ENCODE peak calls at places on chromosomes 11 and 22, in nine cellular contexts. One of them, this sample, is unnamed. For H3K36me3, the result is how much of the 10 kb centered on the place peaks cover.

GRCh38 chr22:42621505-42622002 is 6.9 kb upstream of the POLDIP3 start:
- DNase-seq in bronchial epithelial cell: peak
- DNase-seq in IMR-90: peak
- DNase-seq in HCT116: peak
- DNase-seq in adrenal gland: peak
- DNase-seq in left ventricle myocardium inferior: peak
- DNase-seq in ascending aorta: no peak
- DNase-seq in CD8-positive, alpha-beta T cell: peak
- DNase-seq in tibial nerve: no peak
- DNase-seq in this sample: peak

GRCh38 chr11:75400110-75400865 is 970 bp downstream of the RPS3 start:
- DNase-seq in left ventricle myocardium inferior: no peak
- DNase-seq in tibial nerve: no peak
- DNase-seq in HCT116: no peak
- DNase-seq in ascending aorta: no peak
- DNase-seq in IMR-90: peak
- DNase-seq in CD8-positive, alpha-beta T cell: no peak
- DNase-seq in bronchial epithelial cell: peak
- DNase-seq in adrenal gland: no peak
- DNase-seq in this sample: no peak

GRCh38 chr11:41459602-41460405 is at the start of gene LRRC4C:
- DNase-seq in bronchial epithelial cell: no peak
- DNase-seq in tibial nerve: no peak
- DNase-seq in left ventricle myocardium inferior: no peak
- DNase-seq in HCT116: no peak
- DNase-seq in IMR-90: no peak
- DNase-seq in ascending aorta: no peak
- DNase-seq in CD8-positive, alpha-beta T cell: no peak
- DNase-seq in adrenal gland: peak
- DNase-seq in this sample: no peak

GRCh38 chr11:69748637-69749036 is 26.5 kb downstream of the FGF4 start:
- DNase-seq in left ventricle myocardium inferior: no peak
- DNase-seq in tibial nerve: no peak
- DNase-seq in IMR-90: no peak
- DNase-seq in HCT116: no peak
- DNase-seq in ascending aorta: no peak
- DNase-seq in adrenal gland: no peak
- DNase-seq in CD8-positive, alpha-beta T cell: no peak
- DNase-seq in bronchial epithelial cell: no peak
- DNase-seq in this sample: no peak

GRCh38 chr11:47534707-47535251 is 18.2 kb downstream of the CELF1 start:
- DNase-seq in HCT116: no peak
- DNase-seq in ascending aorta: no peak
- DNase-seq in left ventricle myocardium inferior: no peak
- DNase-seq in bronchial epithelial cell: no peak
- DNase-seq in IMR-90: no peak
- DNase-seq in CD8-positive, alpha-beta T cell: no peak
- DNase-seq in tibial nerve: no peak
- DNase-seq in adrenal gland: no peak
- DNase-seq in this sample: no peak

GRCh38 chr11:76181371-76181770 is 24.9 kb downstream of the WNT11 start:
- DNase-seq in CD8-positive, alpha-beta T cell: no peak
- DNase-seq in ascending aorta: no peak
- DNase-seq in HCT116: no peak
- DNase-seq in IMR-90: no peak
- DNase-seq in left ventricle myocardium inferior: no peak
- DNase-seq in adrenal gland: no peak
- DNase-seq in bronchial epithelial cell: no peak
- DNase-seq in tibial nerve: no peak
- DNase-seq in this sample: no peak

GRCh38 chr22:30931541-30932300 is 36.9 kb downstream of the MORC2 start:
- DNase-seq in tibial nerve: no peak
- DNase-seq in HCT116: no peak
- DNase-seq in adrenal gland: no peak
- DNase-seq in bronchial epithelial cell: no peak
- DNase-seq in IMR-90: no peak
- DNase-seq in left ventricle myocardium inferior: no peak
- DNase-seq in CD8-positive, alpha-beta T cell: no peak
- DNase-seq in ascending aorta: no peak
- DNase-seq in this sample: no peak

GRCh38 chr11:46865340-46865739 is 19.3 kb upstream of the CKAP5 start:
- DNase-seq in left ventricle myocardium inferior: no peak
- DNase-seq in IMR-90: peak
- DNase-seq in bronchial epithelial cell: peak
- DNase-seq in HCT116: no peak
- DNase-seq in CD8-positive, alpha-beta T cell: no peak
- DNase-seq in adrenal gland: peak
- DNase-seq in ascending aorta: no peak
- DNase-seq in tibial nerve: no peak
- DNase-seq in this sample: no peak

GRCh38 chr22:38298312-38299000 is 18.8 kb downstream of the CSNK1E start:
- DNase-seq in left ventricle myocardium inferior: no peak
- DNase-seq in ascending aorta: no peak
- DNase-seq in bronchial epithelial cell: peak
- DNase-seq in tibial nerve: no peak
- DNase-seq in CD8-positive, alpha-beta T cell: peak
- DNase-seq in adrenal gland: peak
- DNase-seq in IMR-90: peak
- DNase-seq in HCT116: peak
- DNase-seq in this sample: no peak

GRCh38 chr11:73980001-73980960 is 2.4 kb downstream of the UCP2 start:
- DNase-seq in left ventricle myocardium inferior: no peak
- DNase-seq in tibial nerve: no peak
- DNase-seq in adrenal gland: no peak
- DNase-seq in IMR-90: peak
- DNase-seq in bronchial epithelial cell: peak
- DNase-seq in CD8-positive, alpha-beta T cell: peak
- DNase-seq in HCT116: no peak
- DNase-seq in ascending aorta: peak
- DNase-seq in this sample: peak

GRCh38 chr11:56799691-56800090 is 51.2 kb upstream of the OR9G4 start:
- DNase-seq in IMR-90: no peak
- DNase-seq in HCT116: no peak
- DNase-seq in ascending aorta: no peak
- DNase-seq in tibial nerve: no peak
- DNase-seq in left ventricle myocardium inferior: no peak
- DNase-seq in bronchial epithelial cell: no peak
- DNase-seq in adrenal gland: no peak
- DNase-seq in CD8-positive, alpha-beta T cell: no peak
- DNase-seq in this sample: no peak

DNA sequence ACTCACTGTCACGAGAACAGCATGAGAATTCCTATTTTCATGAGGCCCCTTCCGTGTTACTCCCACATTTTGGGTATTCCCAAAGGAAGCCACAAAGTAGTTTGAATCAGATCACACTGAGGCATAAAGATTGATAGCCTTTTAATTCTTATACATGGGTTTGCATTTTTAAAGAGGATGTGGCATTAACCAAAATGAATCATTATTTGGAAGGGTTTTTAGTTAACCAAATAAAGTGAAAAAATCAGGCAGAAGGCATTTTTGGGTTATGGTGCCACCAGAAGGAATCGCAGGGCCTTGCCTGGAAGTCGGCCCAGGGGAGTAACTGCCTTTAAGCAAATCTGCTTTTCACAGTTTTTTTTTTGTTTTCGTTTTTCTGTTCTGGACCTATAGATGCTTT is 55.4 kb downstream of the HSD17B12 start:
- DNase-seq in tibial nerve: no peak
- DNase-seq in IMR-90: peak
- DNase-seq in HCT116: no peak
- DNase-seq in adrenal gland: no peak
- DNase-seq in CD8-positive, alpha-beta T cell: no peak
- DNase-seq in bronchial epithelial cell: peak
- DNase-seq in left ventricle myocardium inferior: no peak
- DNase-seq in ascending aorta: no peak
- DNase-seq in this sample: no peak
- H3K4me3 ChIP-seq in tibial nerve: no peak
- H3K4me3 ChIP-seq in IMR-90: no peak
- H3K4me3 ChIP-seq in HCT116: no peak
- H3K4me3 ChIP-seq in adrenal gland: no peak
- H3K4me3 ChIP-seq in CD8-positive, alpha-beta T cell: no peak
- H3K4me3 ChIP-seq in bronchial epithelial cell: no peak
- H3K4me3 ChIP-seq in left ventricle myocardium inferior: peak
- H3K4me3 ChIP-seq in ascending aorta: peak
- H3K4me3 ChIP-seq in this sample: no peak

GRCh38 chr22:17865183-17866055 is 91.2 kb upstream of the BID start:
- DNase-seq in tibial nerve: no peak
- DNase-seq in ascending aorta: no peak
- DNase-seq in HCT116: no peak
- DNase-seq in bronchial epithelial cell: no peak
- DNase-seq in adrenal gland: no peak
- DNase-seq in IMR-90: no peak
- DNase-seq in CD8-positive, alpha-beta T cell: no peak
- DNase-seq in left ventricle myocardium inferior: no peak
- DNase-seq in this sample: no peak
- H3K36me3 ChIP-seq in tibial nerve: under half
- H3K36me3 ChIP-seq in ascending aorta: under half
- H3K36me3 ChIP-seq in HCT116: under half
- H3K36me3 ChIP-seq in bronchial epithelial cell: under half
- H3K36me3 ChIP-seq in adrenal gland: under half
- H3K36me3 ChIP-seq in IMR-90: under half
- H3K36me3 ChIP-seq in CD8-positive, alpha-beta T cell: under half
- H3K36me3 ChIP-seq in left ventricle myocardium inferior: half or more
- H3K36me3 ChIP-seq in this sample: under half

DNA sequence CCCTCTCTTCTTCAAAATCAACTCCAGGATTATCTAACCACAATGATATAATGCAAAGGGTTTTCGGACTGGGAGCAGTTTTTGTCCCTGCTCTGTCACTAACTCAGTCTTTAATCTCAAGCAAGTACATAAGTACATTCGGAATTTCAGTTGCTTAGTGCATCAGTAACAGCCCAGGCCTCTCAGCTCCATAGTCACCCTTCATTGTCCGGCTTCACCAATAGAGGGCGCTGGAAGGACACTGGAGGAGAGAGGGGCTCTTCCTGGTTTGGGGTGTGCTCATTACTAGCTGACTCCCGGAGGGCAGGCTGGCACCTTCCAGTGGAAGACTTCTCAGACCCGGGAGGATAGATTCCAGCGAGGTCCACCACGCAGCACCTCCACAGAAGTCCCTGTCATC is 90.4 kb upstream of the PDGFD start:
- DNase-seq in tibial nerve: no peak
- DNase-seq in left ventricle myocardium inferior: no peak
- DNase-seq in bronchial epithelial cell: peak
- DNase-seq in adrenal gland: peak
- DNase-seq in CD8-positive, alpha-beta T cell: no peak
- DNase-seq in ascending aorta: no peak
- DNase-seq in IMR-90: no peak
- DNase-seq in HCT116: peak
- DNase-seq in this sample: peak
- TF ChIP-seq CTCF in tibial nerve: no peak
- TF ChIP-seq CTCF in left ventricle myocardium inferior: peak
- TF ChIP-seq CTCF in bronchial epithelial cell: peak
- TF ChIP-seq CTCF in adrenal gland: peak
- TF ChIP-seq CTCF in CD8-positive, alpha-beta T cell: no peak
- TF ChIP-seq CTCF in ascending aorta: no peak
- TF ChIP-seq CTCF in IMR-90: peak
- TF ChIP-seq CTCF in HCT116: peak
- TF ChIP-seq CTCF in this sample: peak

GRCh38 chr11:64619196-64619595 is 28.2 kb downstream of the SLC22A12 start:
- DNase-seq in CD8-positive, alpha-beta T cell: no peak
- DNase-seq in tibial nerve: no peak
- DNase-seq in IMR-90: no peak
- DNase-seq in bronchial epithelial cell: no peak
- DNase-seq in left ventricle myocardium inferior: no peak
- DNase-seq in HCT116: no peak
- DNase-seq in ascending aorta: no peak
- DNase-seq in adrenal gland: no peak
- DNase-seq in this sample: no peak
- H3K4me3 ChIP-seq in CD8-positive, alpha-beta T cell: no peak
- H3K4me3 ChIP-seq in tibial nerve: no peak
- H3K4me3 ChIP-seq in IMR-90: no peak
- H3K4me3 ChIP-seq in bronchial epithelial cell: no peak
- H3K4me3 ChIP-seq in left ventricle myocardium inferior: no peak
- H3K4me3 ChIP-seq in HCT116: no peak
- H3K4me3 ChIP-seq in ascending aorta: no peak
- H3K4me3 ChIP-seq in adrenal gland: no peak
- H3K4me3 ChIP-seq in this sample: no peak

DNA sequence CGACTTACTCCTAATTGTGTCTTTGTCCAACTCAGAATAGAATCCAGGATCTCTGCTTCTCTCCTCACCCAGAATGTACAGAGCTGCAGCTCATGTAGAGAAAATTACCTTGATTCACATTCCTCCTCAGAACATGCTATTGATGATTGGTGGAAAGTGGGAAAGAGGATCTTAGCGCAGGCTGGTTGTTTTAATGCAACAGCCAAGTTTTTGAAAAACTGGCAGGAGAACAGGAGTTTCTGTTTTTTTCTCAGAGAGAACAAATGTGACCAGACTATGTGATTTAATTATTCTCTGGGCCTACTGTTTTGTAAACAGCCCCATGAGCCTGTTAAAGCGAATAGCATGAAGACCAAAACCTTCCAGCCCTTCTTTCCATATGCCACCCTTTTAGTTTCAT is 19.1 kb upstream of the IL18BP start:
- DNase-seq in HCT116: no peak
- DNase-seq in left ventricle myocardium inferior: no peak
- DNase-seq in adrenal gland: no peak
- DNase-seq in tibial nerve: no peak
- DNase-seq in bronchial epithelial cell: no peak
- DNase-seq in IMR-90: no peak
- DNase-seq in CD8-positive, alpha-beta T cell: no peak
- DNase-seq in ascending aorta: no peak
- DNase-seq in this sample: no peak
- H3K36me3 ChIP-seq in HCT116: under half
- H3K36me3 ChIP-seq in left ventricle myocardium inferior: under half
- H3K36me3 ChIP-seq in adrenal gland: under half
- H3K36me3 ChIP-seq in tibial nerve: under half
- H3K36me3 ChIP-seq in bronchial epithelial cell: under half
- H3K36me3 ChIP-seq in IMR-90: under half
- H3K36me3 ChIP-seq in CD8-positive, alpha-beta T cell: under half
- H3K36me3 ChIP-seq in ascending aorta: under half
- H3K36me3 ChIP-seq in this sample: under half